ENCODE peak calls at places on chromosomes 7 and 10, in six cellular contexts. W is posterior cingulate gyrus; B is fibroblast of gingiva; N is activated naive CD4-positive, alpha-beta T cell; C is frontal cortex; X is cardiac fibroblast. G is an unnamed sample.

GRCh38 chr7:27145167-27145883 is 1.8 kb upstream of the HOXA5 start:
- DNase-seq in C (peak; percentile 33), W (no peak), X (no peak), N (no peak), B (no peak), G (no peak)

GRCh38 chr7:156062286-156062685 is 250.0 kb upstream of the SHH start:
- DNase-seq in C (no peak), B (no peak), N (no peak), W (no peak), X (no peak), G (no peak)

GRCh38 chr7:42876182-42877068 is 35.4 kb downstream of the C7orf25 start:
- DNase-seq in C (no peak), N (no peak), B (peak; percentile 57), W (no peak), X (peak; percentile 75), G (peak; percentile 79)

GRCh38 chr10:132627736-132628512 is 90.3 kb downstream of the INPP5A start:
- DNase-seq in W (no peak), B (peak; percentile 38), N (no peak), C (peak; percentile 66), X (peak; percentile 70), G (peak; percentile 50)

GRCh38 chr10:119268428-119268827 is 61.1 kb downstream of the GRK5 start:
- DNase-seq in B (no peak), W (no peak), N (no peak), X (no peak), C (no peak), G (no peak)

GRCh38 chr7:39353615-39354376 is 212.4 kb upstream of the YAE1 start:
- DNase-seq in N (no peak), B (no peak), C (no peak), X (peak; percentile 63), W (peak; percentile 70), G (peak; percentile 6)

GRCh38 chr10:103709341-103709920 is 145.9 kb downstream of the SH3PXD2A start:
- DNase-seq in X (peak; percentile 47), C (no peak), W (no peak), N (no peak), B (peak; percentile 27), G (peak; percentile 54)

GRCh38 chr10:30384791-30385201 is 35.7 kb upstream of the MTPAP start:
- DNase-seq in B (peak; percentile 15), C (no peak), N (no peak), X (peak; percentile 32), W (no peak), G (peak; percentile 56)

GRCh38 chr7:108525985-108526767 is at the start of gene PNPLA8:
- DNase-seq in C (peak; percentile 87), N (peak; percentile 100), X (peak; percentile 100), W (peak; percentile 100), B (peak; percentile 100), G (peak; percentile 100)

GRCh38 chr10:48439581-48440041 is 133.1 kb downstream of the MAPK8 start:
- DNase-seq in X (peak; percentile 47), N (no peak), B (peak; percentile 17), W (no peak), C (no peak), G (no peak)

GRCh38 chr7:127780489-127780888 is 128.5 kb downstream of the SND1 start:
- DNase-seq in W (no peak), C (no peak), N (no peak), X (no peak), B (no peak), G (no peak)

GRCh38 chr10:48496831-48497792 is 107.8 kb downstream of the ARHGAP22 start:
- DNase-seq in W (no peak), X (peak; percentile 79), N (no peak), B (peak; percentile 61), C (no peak), G (peak; percentile 76)

GRCh38 chr10:15718495-15719061 is 1.1 kb downstream of the ITGA8 start:
- DNase-seq in B (no peak), W (peak; percentile 65), X (no peak), N (no peak), C (no peak), G (peak; percentile 50)

GRCh38 chr7:40580776-40581175 is 446.0 kb downstream of the SUGCT start:
- DNase-seq in W (no peak), C (no peak), N (no peak), B (peak; percentile 9), X (no peak), G (no peak)

GRCh38 chr7:95596183-95597135 is at the start of gene PDK4:
- DNase-seq in C (peak; percentile 80), X (peak; percentile 92), N (no peak), B (peak; percentile 80), W (peak; percentile 96), G (peak; percentile 92)

GRCh38 chr7:131105294-131105802 is 222.3 kb upstream of the MKLN1 start:
- DNase-seq in W (no peak), N (no peak), X (peak; percentile 34), C (no peak), B (no peak), G (no peak)

GRCh38 chr7:101121996-101122932 is 4.6 kb upstream of the SERPINE1 start:
- DNase-seq in N (no peak), X (peak; percentile 99), B (peak; percentile 97), W (peak; percentile 80), C (no peak), G (peak; percentile 97)

GRCh38 chr10:132172091-132173066 is 14.4 kb upstream of the DPYSL4 start:
- DNase-seq in W (no peak), N (no peak), B (no peak), C (no peak), X (no peak), G (no peak)

GRCh38 chr10:14918964-14919363 is 34.9 kb downstream of the DCLRE1C start:
- DNase-seq in W (no peak), B (no peak), N (no peak), X (no peak), C (no peak), G (no peak)

GRCh38 chr10:24762161-24762924 is 38.7 kb upstream of the ARHGAP21 start:
- DNase-seq in B (peak; percentile 11), X (peak; percentile 68), N (no peak), W (no peak), C (no peak), G (no peak)

GRCh38 chr10:102266670-102267069 is 21.3 kb downstream of the GBF1 start:
- DNase-seq in B (no peak), N (no peak), W (no peak), X (no peak), C (no peak), G (no peak)

GRCh38 chr7:64515330-64515729 is 47.5 kb downstream of the ZNF680 start:
- DNase-seq in X (peak; percentile 20), B (no peak), N (no peak), C (no peak), W (no peak), G (peak; percentile 7)

GRCh38 chr10:86958831-86959736 is 685 bp downstream of the SNCG start:
- DNase-seq in C (no peak), X (peak; percentile 84), W (peak; percentile 58), N (no peak), B (no peak), G (peak; percentile 62)

GRCh38 chr10:94129393-94130130 is 135.8 kb downstream of the PLCE1 start:
- DNase-seq in X (peak; percentile 72), C (no peak), W (no peak), B (peak; percentile 61), N (no peak), G (peak; percentile 47)